ENCODE peak calls at places on chromosomes 5 and 9, in five cellular contexts. U is stimulated activated naive CD8-positive, alpha-beta T cell treated with anti-CD3 and anti-CD28 coated beads, Interleukin-15, Interleukin-2, amounts not matched to agents 100 U/mL and 50 U/mL, for 24 hours; W is IMR-90; F is gastroesophageal sphincter; O is upper lobe of right lung. M is an unnamed sample.

GRCh38 chr5:147913786-147914185 is 7.4 kb upstream of the C5orf46 start:
- ATAC-seq in O (no peak), F (no peak), W (no peak), U (no peak), M (no peak)

GRCh38 chr9:100440071-100440470 is 13.1 kb downstream of the MSANTD3 start:
- ATAC-seq in W (peak; percentile 68), U (no peak), O (peak; percentile 83), F (peak; percentile 22), M (no peak)

GRCh38 chr5:17113174-17113941 is 104.1 kb upstream of the BASP1 start:
- ATAC-seq in F (no peak), W (peak; percentile 73), O (no peak), U (no peak), M (no peak)

GRCh38 chr5:41200506-41200905 is 12.8 kb downstream of the C6 start:
- ATAC-seq in U (no peak), W (no peak), F (no peak), O (no peak), M (no peak)

GRCh38 chr5:149966901-149967419 is 6.4 kb downstream of the SLC26A2 start:
- ATAC-seq in U (no peak), O (no peak), W (no peak), F (no peak), M (no peak)

GRCh38 chr9:23608456-23608855 is 217.6 kb downstream of the ELAVL2 start:
- ATAC-seq in F (no peak), O (no peak), W (no peak), U (no peak), M (no peak)

GRCh38 chr5:56451742-56452141 is 218.6 kb upstream of the ANKRD55 start:
- ATAC-seq in U (no peak), W (no peak), F (no peak), O (no peak), M (no peak)

GRCh38 chr9:32289756-32290155 is 94.7 kb upstream of the ACO1 start:
- ATAC-seq in O (no peak), U (no peak), W (no peak), F (no peak), M (no peak)

GRCh38 chr9:23638837-23639426 is 187.1 kb downstream of the ELAVL2 start:
- ATAC-seq in O (no peak), F (no peak), U (no peak), W (no peak), M (no peak)

GRCh38 chr9:109355564-109356297 is 34.9 kb upstream of the EPB41L4B start:
- ATAC-seq in F (no peak), W (no peak), U (no peak), O (peak; percentile 82), M (no peak)

GRCh38 chr5:43997647-43998251 is 391.5 kb downstream of the FGF10 start:
- ATAC-seq in W (peak; percentile 83), O (peak; percentile 77), F (no peak), U (no peak), M (no peak)

GRCh38 chr5:73906277-73906676 is 280.3 kb downstream of the ARHGEF28 start:
- ATAC-seq in U (no peak), O (no peak), F (no peak), W (no peak), M (no peak)

GRCh38 chr5:79011219-79011836 is 26.2 kb upstream of the ARSB start:
- ATAC-seq in F (no peak), W (peak; percentile 87), O (no peak), U (no peak), M (no peak)

GRCh38 chr5:74355041-74355440 is 285.5 kb downstream of the ENC1 start:
- ATAC-seq in W (no peak), U (no peak), F (no peak), O (no peak), M (no peak)

GRCh38 chr9:121326130-121326838 is 43.8 kb downstream of the STOM start:
- ATAC-seq in F (peak; percentile 89), U (no peak), O (peak; percentile 72), W (peak; percentile 48), M (no peak)

GRCh38 chr5:39699164-39699563 is 274.4 kb upstream of the DAB2 start:
- ATAC-seq in F (no peak), O (no peak), U (no peak), W (no peak), M (no peak)

GRCh38 chr5:84016090-84016489 is 295.4 kb upstream of the HAPLN1 start:
- ATAC-seq in O (no peak), W (peak; percentile 73), U (no peak), F (no peak), M (no peak)

GRCh38 chr9:18056269-18056992 is 417.5 kb upstream of the ADAMTSL1 start:
- ATAC-seq in U (no peak), F (no peak), O (no peak), W (no peak), M (no peak)

GRCh38 chr5:31886206-31886605 is 247.3 kb downstream of the PDZD2 start:
- ATAC-seq in F (no peak), O (peak; percentile 21), U (no peak), W (no peak), M (no peak)

GRCh38 chr5:14700478-14701436 is 36.2 kb downstream of the OTULIN start:
- ATAC-seq in F (peak; percentile 22), U (no peak), W (no peak), O (peak; percentile 87), M (no peak)

GRCh38 chr9:34370970-34371880 is 5.5 kb downstream of the MYORG start:
- ATAC-seq in O (no peak), U (no peak), F (no peak), W (peak; percentile 41), M (peak; percentile 9)

GRCh38 chr5:39093351-39093749 is 19.2 kb upstream of the RICTOR start:
- ATAC-seq in F (no peak), U (no peak), W (peak; percentile 68), O (no peak), M (peak; percentile 81)

M was measured in activated T-helper 17 cell treated with anti-CD3 and anti-CD28 coated beads, Interleukin-2, amount 50 U/mL, for 72 hours.